ENCODE peak calls at places on chromosomes 6 and 20, in eight cellular contexts. A, K, L, Y, B, R, G and E are unnamed samples.

GRCh38 chr6:35427435-35427834 is 24.7 kb upstream of the FANCE start:
- DNase-seq in K (no peak), L (no peak), G (no peak), Y (no peak), R (no peak), B (no peak), A (no peak), E (no peak)

GRCh38 chr6:124659427-124659826 is 302.8 kb upstream of the RNF217 start:
- DNase-seq in G (peak), K (no peak), A (no peak), R (no peak), L (no peak), Y (no peak), B (no peak), E (no peak)

GRCh38 chr6:26478985-26479278 is 21.2 kb upstream of the BTN1A1 start:
- DNase-seq in B (no peak), Y (no peak), L (no peak), K (no peak), G (no peak), A (no peak), R (no peak), E (no peak)

GRCh38 chr6:38567436-38567835 is 72.3 kb downstream of the BTBD9 start:
- DNase-seq in B (no peak), L (no peak), A (peak), Y (peak), K (no peak), G (no peak), R (peak), E (peak)

GRCh38 chr20:63064745-63065711 is 58.3 kb upstream of the BHLHE23 start:
- DNase-seq in Y (no peak), G (no peak), K (no peak), B (peak), A (no peak), L (peak), R (no peak), E (no peak)

GRCh38 chr6:22043284-22043962 is 253.4 kb downstream of the PRL start:
- DNase-seq in G (no peak), K (no peak), B (no peak), L (no peak), R (no peak), A (peak), Y (no peak), E (no peak)

GRCh38 chr6:101302593-101302992 is 90.9 kb upstream of the GRIK2 start:
- DNase-seq in Y (no peak), R (no peak), A (no peak), B (no peak), L (no peak), K (no peak), G (no peak), E (peak)

GRCh38 chr6:148814082-148814790 is 67.4 kb downstream of the UST start:
- DNase-seq in B (no peak), Y (no peak), G (no peak), K (no peak), R (no peak), A (no peak), L (no peak), E (no peak)

GRCh38 chr6:157169186-157169585 is 154.1 kb downstream of the TMEM242 start:
- DNase-seq in G (no peak), Y (no peak), A (no peak), B (no peak), L (no peak), K (no peak), R (no peak), E (no peak)

GRCh38 chr6:135499441-135500340 is 2.2 kb upstream of the AHI1 start:
- DNase-seq in G (no peak), L (no peak), R (no peak), B (no peak), A (no peak), K (no peak), Y (no peak), E (no peak)
- H3K27ac ChIP-seq in G (no peak), L (no peak), R (no peak), B (no peak), A (peak), K (no peak), Y (no peak), E (no peak)

DNA sequence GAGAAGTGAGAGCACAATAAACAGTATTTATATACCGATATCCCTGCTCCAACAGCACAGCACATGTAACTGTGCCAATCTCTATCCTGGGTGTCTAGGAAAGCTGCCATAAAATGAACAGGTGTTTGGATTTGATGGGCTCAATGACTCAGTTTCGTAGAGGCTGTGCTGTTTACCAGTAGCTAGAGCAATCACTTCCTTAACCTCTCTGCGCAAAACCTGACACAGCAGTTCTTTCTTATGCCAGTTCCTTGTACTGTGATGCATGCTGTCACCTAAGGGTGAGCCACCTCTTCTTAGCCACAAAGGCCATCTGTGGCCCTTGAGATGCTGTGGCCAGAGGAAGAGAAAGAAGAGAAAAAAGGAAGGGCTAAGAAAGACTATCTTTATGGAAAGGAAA is 59.3 kb downstream of the SHPRH start:
- DNase-seq in R (peak), G (no peak), K (no peak), Y (no peak), B (no peak), L (no peak), A (no peak), E (no peak)
- H3K27ac ChIP-seq in R (no peak), G (no peak), K (no peak), Y (no peak), B (peak), L (no peak), A (no peak), E (no peak)

GRCh38 chr6:158629376-158630221 is 14.9 kb downstream of the DYNLT1 start:
- DNase-seq in G (peak), L (peak), B (no peak), A (peak), K (peak), Y (peak), R (peak), E (no peak)

GRCh38 chr6:158628542-158628941 is 16.0 kb downstream of the DYNLT1 start:
- DNase-seq in R (no peak), Y (no peak), G (no peak), B (no peak), A (no peak), K (no peak), L (no peak), E (no peak)

GRCh38 chr6:158631678-158632537 is 12.6 kb downstream of the DYNLT1 start:
- DNase-seq in R (no peak), A (peak), Y (no peak), B (no peak), L (no peak), K (no peak), G (no peak), E (no peak)

GRCh38 chr6:158633127-158633526 is 11.4 kb downstream of the DYNLT1 start:
- DNase-seq in G (no peak), L (no peak), K (no peak), B (no peak), A (no peak), R (no peak), Y (no peak), E (no peak)

DNA sequence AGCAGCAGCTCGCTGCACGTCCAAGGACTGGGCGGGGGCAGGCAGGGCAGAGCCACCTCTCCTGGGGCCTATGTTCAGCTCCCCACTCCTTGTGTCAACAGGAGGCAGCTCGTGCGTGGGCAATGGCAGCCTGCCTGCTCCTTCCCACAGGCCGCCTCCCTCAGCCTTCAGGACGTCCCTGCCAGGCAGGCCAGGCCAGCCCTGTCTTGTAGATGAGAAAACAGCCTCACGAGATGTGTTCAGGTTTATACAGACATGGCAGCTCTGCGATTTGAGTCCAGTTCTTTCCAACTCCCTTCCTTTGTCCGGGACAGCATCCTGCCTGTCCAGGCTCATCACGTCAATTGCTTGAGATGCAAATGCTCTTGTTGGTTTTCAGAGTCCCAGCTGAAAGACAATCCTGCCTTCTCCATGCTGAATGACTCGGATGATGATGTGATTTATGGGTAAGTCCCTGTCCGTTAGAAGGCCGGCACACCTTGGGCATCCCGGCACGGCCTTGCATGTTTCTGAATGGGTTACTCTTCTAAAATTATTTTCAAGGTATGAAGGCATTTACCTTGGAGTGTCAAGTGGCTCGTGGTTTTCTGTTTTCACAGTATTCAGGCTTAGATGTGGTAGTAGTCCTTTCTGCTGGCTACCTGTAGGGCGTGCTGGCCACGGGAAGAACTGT is 13.5 kb downstream of the DYNLT1 start:
- DNase-seq in L (no peak), K (no peak), A (peak), R (no peak), Y (no peak), G (no peak), B (no peak), E (no peak)
- H3K27ac ChIP-seq in L (no peak), K (peak), A (peak), R (no peak), Y (peak), G (no peak), B (peak), E (peak)

GRCh38 chr20:35325385-35325784 is 33.2 kb upstream of the FAM83C start:
- DNase-seq in R (no peak), A (no peak), G (no peak), B (no peak), Y (no peak), K (no peak), L (no peak), E (no peak)

GRCh38 chr20:35327074-35327976 is 35.1 kb upstream of the FAM83C start:
- DNase-seq in K (no peak), Y (no peak), R (no peak), G (no peak), L (no peak), B (no peak), A (no peak), E (no peak)

GRCh38 chr20:35328095-35328685 is 36.0 kb upstream of the FAM83C start:
- DNase-seq in G (no peak), B (no peak), R (no peak), L (no peak), Y (no peak), A (no peak), K (no peak), E (no peak)

GRCh38 chr20:35326732-35327073 is 34.5 kb upstream of the FAM83C start:
- DNase-seq in L (no peak), K (no peak), B (no peak), Y (no peak), A (no peak), R (no peak), G (no peak), E (no peak)

GRCh38 chr20:35326021-35326731 is 34.0 kb upstream of the FAM83C start:
- DNase-seq in G (no peak), K (no peak), A (no peak), B (no peak), R (no peak), L (no peak), Y (no peak), E (no peak)
- H3K27ac ChIP-seq in G (no peak), K (no peak), A (no peak), B (no peak), R (no peak), L (no peak), Y (no peak), E (no peak)

GRCh38 chr6:10746915-10747250 is 722 bp upstream of the TMEM14B start:
- DNase-seq in A (no peak), L (no peak), K (no peak), Y (no peak), G (no peak), R (no peak), B (no peak), E (no peak)
- H3K27ac ChIP-seq in A (peak), L (no peak), K (peak), Y (peak), G (no peak), R (peak), B (peak), E (peak)

DNA sequence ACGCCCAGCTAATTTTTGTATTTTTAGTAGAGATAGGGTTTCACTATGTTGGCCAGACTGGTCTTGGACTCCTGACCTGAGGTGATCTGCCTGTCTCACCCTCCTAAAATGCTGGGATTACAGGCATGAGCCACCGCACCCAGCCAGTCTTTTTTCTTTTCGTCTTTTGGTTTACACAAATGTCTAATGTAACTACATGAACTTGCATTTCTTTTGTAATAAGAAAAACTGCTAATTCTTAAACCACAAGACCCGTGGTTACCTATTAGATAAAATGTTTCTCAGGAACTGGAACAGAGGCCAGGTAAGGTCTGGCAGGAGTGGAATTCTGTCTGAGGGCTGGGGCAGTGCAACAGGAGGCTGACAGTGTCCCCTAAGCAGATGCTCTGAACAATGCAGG is 32.7 kb upstream of the GSTA3 start:
- DNase-seq in Y (no peak), R (no peak), B (no peak), L (no peak), G (no peak), K (no peak), A (no peak), E (no peak)
- H3K27ac ChIP-seq in Y (no peak), R (no peak), B (no peak), L (no peak), G (no peak), K (no peak), A (no peak), E (no peak)

GRCh38 chr6:90139272-90139817 is 157.3 kb downstream of the BACH2 start:
- DNase-seq in Y (no peak), L (no peak), R (no peak), K (no peak), G (no peak), A (no peak), B (no peak), E (no peak)

GRCh38 chr6:90131614-90132423 is 164.8 kb downstream of the BACH2 start:
- DNase-seq in B (no peak), R (no peak), K (no peak), L (no peak), Y (peak), A (peak), G (no peak), E (no peak)

GRCh38 chr6:90136176-90136575 is 160.5 kb downstream of the BACH2 start:
- DNase-seq in A (no peak), R (no peak), K (no peak), B (no peak), Y (no peak), L (no peak), G (no peak), E (no peak)

GRCh38 chr6:90136850-90137249 is 159.8 kb downstream of the BACH2 start:
- DNase-seq in K (no peak), L (no peak), Y (no peak), G (no peak), R (no peak), A (no peak), B (no peak), E (no peak)

DNA sequence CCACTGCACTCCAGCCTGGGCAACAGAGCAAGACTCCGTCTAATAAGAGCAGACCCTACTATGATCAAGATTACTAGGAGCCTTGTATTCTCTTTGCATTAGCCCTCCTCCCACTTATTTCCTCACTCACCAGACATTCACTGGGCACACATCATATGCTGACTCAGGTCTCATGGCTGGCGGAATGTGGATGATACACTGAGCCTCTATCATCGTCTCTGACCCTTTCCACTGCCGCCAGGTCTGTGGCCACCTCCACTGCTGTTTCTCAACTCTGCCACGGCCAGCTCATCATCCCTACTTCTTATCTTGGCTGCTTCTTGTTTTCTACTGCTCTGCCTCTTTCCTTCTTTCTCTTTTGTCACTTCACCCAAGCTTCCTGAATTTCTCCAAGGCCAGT is 161.0 kb downstream of the BACH2 start:
- DNase-seq in R (no peak), Y (no peak), G (no peak), B (no peak), L (no peak), A (no peak), K (no peak), E (no peak)
- H3K27ac ChIP-seq in R (no peak), Y (no peak), G (no peak), B (no peak), L (no peak), A (no peak), K (no peak), E (no peak)

GRCh38 chr20:34037121-34037520 is 43.4 kb downstream of the RALY start:
- DNase-seq in L (no peak), A (no peak), Y (no peak), G (no peak), R (no peak), K (peak), B (peak), E (no peak)
- H3K27ac ChIP-seq in L (no peak), A (peak), Y (no peak), G (no peak), R (no peak), K (no peak), B (no peak), E (no peak)

GRCh38 chr20:50478162-50479036 is 31.8 kb upstream of the PTPN1 start:
- DNase-seq in B (peak), R (peak), G (peak), L (peak), A (peak), Y (peak), K (peak), E (no peak)

GRCh38 chr20:50477260-50477659 is 32.9 kb upstream of the PTPN1 start:
- DNase-seq in A (no peak), G (no peak), Y (no peak), L (no peak), K (no peak), B (no peak), R (no peak), E (no peak)

GRCh38 chr20:50471231-50471630 is 39.0 kb upstream of the PTPN1 start:
- DNase-seq in A (no peak), Y (no peak), R (no peak), L (no peak), B (no peak), K (no peak), G (no peak), E (no peak)

GRCh38 chr20:50472693-50473610 is 37.2 kb upstream of the PTPN1 start:
- DNase-seq in A (no peak), G (no peak), K (no peak), L (no peak), B (no peak), R (no peak), Y (peak), E (no peak)

GRCh38 chr20:50475879-50476292 is 34.3 kb upstream of the PTPN1 start:
- DNase-seq in A (no peak), K (no peak), B (no peak), G (no peak), R (no peak), Y (no peak), L (no peak), E (no peak)
- H3K27ac ChIP-seq in A (peak), K (no peak), B (peak), G (no peak), R (no peak), Y (no peak), L (no peak), E (no peak)